ENCODE peak calls at places on chromosomes 13 and 19, in nine cellular contexts. V, A, O, J, R, Q, Z, H and W are unnamed samples.

GRCh38 chr19:10885241-10886169 is 14.2 kb downstream of the CARM1 start:
- DNase-seq in V (no peak), A (no peak), O (no peak), J (no peak), R (no peak), Q (no peak), Z (no peak), H (no peak), W (no peak)

GRCh38 chr19:30556230-30556711 is 184.1 kb downstream of the ZNF536 start:
- DNase-seq in V (no peak), A (no peak), O (no peak), J (no peak), R (no peak), Q (no peak), Z (no peak), H (no peak), W (no peak)

GRCh38 chr13:31824705-31825512 is 85.6 kb downstream of the RXFP2 start:
- DNase-seq in V (no peak), A (peak; percentile 48), O (no peak), J (no peak), R (no peak), Q (peak; percentile 38), Z (no peak), H (no peak), W (no peak)

GRCh38 chr13:108850706-108851105 is 221.3 kb downstream of the MYO16 start:
- DNase-seq in V (no peak), A (no peak), O (no peak), J (no peak), R (no peak), Q (no peak), Z (no peak), H (no peak), W (no peak)

GRCh38 chr13:100088282-100088647 is 628 bp upstream of the PCCA start:
- DNase-seq in V (no peak), A (no peak), O (no peak), J (no peak), R (no peak), Q (no peak), Z (no peak), H (no peak), W (no peak)

GRCh38 chr13:35630551-35631275 is 154.2 kb upstream of the MAB21L1 start:
- DNase-seq in V (no peak), A (no peak), O (no peak), J (no peak), R (no peak), Q (peak; percentile 39), Z (no peak), H (no peak), W (no peak)

GRCh38 chr19:19822148-19822429 is 539 bp upstream of the ZNF506 start:
- DNase-seq in V (peak; percentile 7), A (no peak), O (no peak), J (no peak), R (no peak), Q (no peak), Z (no peak), H (no peak), W (no peak)

GRCh38 chr13:72221276-72221962 is 354.4 kb upstream of the DACH1 start:
- DNase-seq in V (no peak), A (no peak), O (no peak), J (no peak), R (no peak), Q (no peak), Z (no peak), H (no peak), W (no peak)

GRCh38 chr13:33228645-33229445 is 56.7 kb downstream of the STARD13 start:
- DNase-seq in V (no peak), A (peak; percentile 61), O (peak; percentile 7), J (peak; percentile 67), R (no peak), Q (peak; percentile 11), Z (peak; percentile 39), H (no peak), W (no peak)

GRCh38 chr19:5547881-5548280 is 19.9 kb downstream of the TINCR start:
- DNase-seq in V (no peak), A (peak; percentile 18), O (peak; percentile 33), J (peak; percentile 70), R (peak; percentile 19), Q (no peak), Z (no peak), H (no peak), W (no peak)

GRCh38 chr13:45332831-45333219 is 8.2 kb downstream of the TPT1 start:
- DNase-seq in V (no peak), A (no peak), O (no peak), J (no peak), R (no peak), Q (no peak), Z (no peak), H (no peak), W (no peak)

GRCh38 chr19:10000171-10000826 is 10.0 kb downstream of the COL5A3 start:
- DNase-seq in V (peak; percentile 67), A (peak; percentile 64), O (peak; percentile 76), J (peak; percentile 89), R (peak; percentile 62), Q (no peak), Z (peak; percentile 57), H (peak; percentile 29), W (peak; percentile 24)

GRCh38 chr13:27038323-27038722 is 133.3 kb downstream of the USP12 start:
- DNase-seq in V (no peak), A (peak; percentile 73), O (no peak), J (no peak), R (no peak), Q (no peak), Z (no peak), H (no peak), W (no peak)

GRCh38 chr19:2126879-2127518 is 24.4 kb downstream of the AP3D1 start:
- DNase-seq in V (no peak), A (no peak), O (no peak), J (no peak), R (no peak), Q (no peak), Z (no peak), H (no peak), W (no peak)

GRCh38 chr13:33004454-33004853 is 11.8 kb upstream of the KL start:
- DNase-seq in V (no peak), A (no peak), O (no peak), J (no peak), R (no peak), Q (peak; percentile 27), Z (no peak), H (no peak), W (no peak)